ENCODE peak calls at places on chromosomes 11 and 22, in six cellular contexts. One of them, this sample, is unnamed.

GRCh38 chr11:124536520-124536919 is 6.9 kb downstream of the OR8B12 start:
- DNase-seq in AML-193: peak; percentile 80
- DNase-seq in fibroblast of mammary gland: peak; percentile 79
- DNase-seq in Calu3: peak; percentile 11
- DNase-seq in body of pancreas: no peak
- DNase-seq in ELR: peak; percentile 57
- DNase-seq in this sample: peak; percentile 14

GRCh38 chr22:48942698-48943566 is 884.7 kb downstream of the BRD1 start:
- DNase-seq in AML-193: no peak
- DNase-seq in fibroblast of mammary gland: no peak
- DNase-seq in body of pancreas: no peak
- DNase-seq in Calu3: no peak
- DNase-seq in ELR: no peak
- DNase-seq in this sample: no peak

GRCh38 chr11:88439356-88439755 is 101.8 kb upstream of the CTSC start:
- DNase-seq in body of pancreas: no peak
- DNase-seq in AML-193: no peak
- DNase-seq in ELR: no peak
- DNase-seq in fibroblast of mammary gland: no peak
- DNase-seq in Calu3: no peak
- DNase-seq in this sample: no peak

GRCh38 chr11:43687120-43687791 is 6.7 kb downstream of the HSD17B12 start:
- DNase-seq in Calu3: no peak
- DNase-seq in body of pancreas: no peak
- DNase-seq in ELR: peak; percentile 9
- DNase-seq in fibroblast of mammary gland: peak; percentile 63
- DNase-seq in AML-193: no peak
- DNase-seq in this sample: peak; percentile 57

GRCh38 chr11:72573380-72573949 is 100.8 kb downstream of the PDE2A start:
- DNase-seq in fibroblast of mammary gland: peak; percentile 42
- DNase-seq in Calu3: peak; percentile 63
- DNase-seq in ELR: peak; percentile 66
- DNase-seq in AML-193: peak; percentile 11
- DNase-seq in body of pancreas: peak; percentile 26
- DNase-seq in this sample: peak; percentile 29

GRCh38 chr11:111772535-111772934 is 6.3 kb upstream of the PPP2R1B start:
- DNase-seq in body of pancreas: no peak
- DNase-seq in Calu3: no peak
- DNase-seq in fibroblast of mammary gland: no peak
- DNase-seq in AML-193: no peak
- DNase-seq in ELR: no peak
- DNase-seq in this sample: no peak

GRCh38 chr11:1077417-1078119 is 2.9 kb downstream of the MUC2 start:
- DNase-seq in ELR: no peak
- DNase-seq in AML-193: no peak
- DNase-seq in Calu3: no peak
- DNase-seq in fibroblast of mammary gland: no peak
- DNase-seq in body of pancreas: peak; percentile 6
- DNase-seq in this sample: no peak

GRCh38 chr11:85685131-85685819 is 720 bp downstream of the CCDC89 start:
- DNase-seq in body of pancreas: no peak
- DNase-seq in Calu3: no peak
- DNase-seq in ELR: no peak
- DNase-seq in fibroblast of mammary gland: peak; percentile 55
- DNase-seq in AML-193: no peak
- DNase-seq in this sample: peak; percentile 81

GRCh38 chr22:30647536-30647935 is 12.0 kb downstream of the SLC35E4 start:
- DNase-seq in ELR: no peak
- DNase-seq in body of pancreas: no peak
- DNase-seq in Calu3: no peak
- DNase-seq in fibroblast of mammary gland: no peak
- DNase-seq in AML-193: no peak
- DNase-seq in this sample: no peak

GRCh38 chr11:18775492-18776292 is 15.9 kb downstream of the PTPN5 start:
- DNase-seq in ELR: peak; percentile 70
- DNase-seq in body of pancreas: peak; percentile 83
- DNase-seq in Calu3: peak; percentile 85
- DNase-seq in fibroblast of mammary gland: peak; percentile 54
- DNase-seq in AML-193: peak; percentile 45
- DNase-seq in this sample: peak; percentile 37

GRCh38 chr11:66313321-66314185 is 3.3 kb downstream of the CD248 start:
- DNase-seq in fibroblast of mammary gland: peak; percentile 59
- DNase-seq in ELR: peak; percentile 33
- DNase-seq in Calu3: no peak
- DNase-seq in AML-193: no peak
- DNase-seq in body of pancreas: peak; percentile 34
- DNase-seq in this sample: no peak

GRCh38 chr11:623999-624704 is 603 bp downstream of the CDHR5 start:
- DNase-seq in body of pancreas: no peak
- DNase-seq in fibroblast of mammary gland: peak; percentile 25
- DNase-seq in AML-193: no peak
- DNase-seq in ELR: peak; percentile 69
- DNase-seq in Calu3: peak; percentile 82
- DNase-seq in this sample: peak; percentile 19

GRCh38 chr22:30870451-30871345 is 97.9 kb downstream of the MORC2 start:
- DNase-seq in ELR: no peak
- DNase-seq in fibroblast of mammary gland: no peak
- DNase-seq in AML-193: no peak
- DNase-seq in body of pancreas: no peak
- DNase-seq in Calu3: no peak
- DNase-seq in this sample: no peak

GRCh38 chr11:9760180-9760550 is 96.3 kb downstream of the SWAP70 start:
- DNase-seq in fibroblast of mammary gland: peak; percentile 97
- DNase-seq in ELR: peak; percentile 67
- DNase-seq in Calu3: no peak
- DNase-seq in body of pancreas: peak; percentile 48
- DNase-seq in AML-193: no peak
- DNase-seq in this sample: peak; percentile 93

GRCh38 chr22:43421914-43422615 is 10.3 kb downstream of the MPPED1 start:
- DNase-seq in ELR: no peak
- DNase-seq in fibroblast of mammary gland: no peak
- DNase-seq in AML-193: no peak
- DNase-seq in Calu3: no peak
- DNase-seq in body of pancreas: no peak
- DNase-seq in this sample: no peak

GRCh38 chr11:57368106-57368826 is 12.7 kb downstream of the PRG3 start:
- DNase-seq in Calu3: no peak
- DNase-seq in fibroblast of mammary gland: no peak
- DNase-seq in AML-193: no peak
- DNase-seq in ELR: no peak
- DNase-seq in body of pancreas: no peak
- DNase-seq in this sample: no peak

GRCh38 chr11:107999759-108000455 is 8.8 kb upstream of the CUL5 start:
- DNase-seq in ELR: peak; percentile 72
- DNase-seq in body of pancreas: no peak
- DNase-seq in AML-193: peak; percentile 23
- DNase-seq in fibroblast of mammary gland: peak; percentile 35
- DNase-seq in Calu3: peak; percentile 46
- DNase-seq in this sample: peak; percentile 36

GRCh38 chr11:9104581-9104980 is 13.2 kb upstream of the SCUBE2 start:
- DNase-seq in body of pancreas: no peak
- DNase-seq in Calu3: no peak
- DNase-seq in fibroblast of mammary gland: no peak
- DNase-seq in AML-193: no peak
- DNase-seq in ELR: no peak
- DNase-seq in this sample: no peak

GRCh38 chr11:85889676-85890579 is 34.7 kb downstream of the CCDC83 start:
- DNase-seq in AML-193: no peak
- DNase-seq in ELR: peak; percentile 90
- DNase-seq in fibroblast of mammary gland: peak; percentile 61
- DNase-seq in body of pancreas: no peak
- DNase-seq in Calu3: peak; percentile 40
- DNase-seq in this sample: peak; percentile 77

GRCh38 chr11:63906585-63906984 is 10.4 kb downstream of the RCOR2 start:
- DNase-seq in ELR: peak; percentile 36
- DNase-seq in Calu3: peak; percentile 35
- DNase-seq in fibroblast of mammary gland: no peak
- DNase-seq in AML-193: no peak
- DNase-seq in body of pancreas: no peak
- DNase-seq in this sample: peak; percentile 15

GRCh38 chr11:4092031-4092430 is 2.6 kb upstream of the RRM1 start:
- DNase-seq in AML-193: no peak
- DNase-seq in body of pancreas: no peak
- DNase-seq in fibroblast of mammary gland: no peak
- DNase-seq in ELR: no peak
- DNase-seq in Calu3: no peak
- DNase-seq in this sample: no peak

GRCh38 chr11:128310005-128310404 is 277.4 kb downstream of the ETS1 start:
- DNase-seq in ELR: no peak
- DNase-seq in body of pancreas: no peak
- DNase-seq in AML-193: no peak
- DNase-seq in Calu3: no peak
- DNase-seq in fibroblast of mammary gland: no peak
- DNase-seq in this sample: no peak

GRCh38 chr11:114276077-114276476 is 20.1 kb upstream of the NNMT start:
- DNase-seq in Calu3: no peak
- DNase-seq in ELR: no peak
- DNase-seq in AML-193: no peak
- DNase-seq in fibroblast of mammary gland: no peak
- DNase-seq in body of pancreas: no peak
- DNase-seq in this sample: no peak

GRCh38 chr11:110147965-110148709 is 54.9 kb downstream of the ZC3H12C start:
- DNase-seq in AML-193: no peak
- DNase-seq in fibroblast of mammary gland: peak; percentile 94
- DNase-seq in ELR: peak; percentile 86
- DNase-seq in Calu3: no peak
- DNase-seq in body of pancreas: no peak
- DNase-seq in this sample: peak; percentile 79

GRCh38 chr22:42282252-42282942 is 11.9 kb upstream of the TCF20 start:
- DNase-seq in fibroblast of mammary gland: no peak
- DNase-seq in ELR: no peak
- DNase-seq in AML-193: no peak
- DNase-seq in body of pancreas: no peak
- DNase-seq in Calu3: no peak
- DNase-seq in this sample: no peak

GRCh38 chr22:27980424-27981148 is 61.5 kb upstream of the PITPNB start:
- DNase-seq in Calu3: no peak
- DNase-seq in AML-193: no peak
- DNase-seq in ELR: no peak
- DNase-seq in body of pancreas: no peak
- DNase-seq in fibroblast of mammary gland: no peak
- DNase-seq in this sample: no peak

GRCh38 chr11:126864934-126865333 is 135.6 kb downstream of the KIRREL3 start:
- DNase-seq in body of pancreas: no peak
- DNase-seq in AML-193: no peak
- DNase-seq in ELR: no peak
- DNase-seq in Calu3: no peak
- DNase-seq in fibroblast of mammary gland: no peak
- DNase-seq in this sample: no peak

GRCh38 chr11:123216249-123216648 is 21.2 kb upstream of the CLMP start:
- DNase-seq in body of pancreas: no peak
- DNase-seq in fibroblast of mammary gland: no peak
- DNase-seq in ELR: no peak
- DNase-seq in AML-193: no peak
- DNase-seq in Calu3: no peak
- DNase-seq in this sample: no peak

GRCh38 chr11:18615628-18616392 is 16.2 kb downstream of the MISFA start:
- DNase-seq in ELR: peak; percentile 64
- DNase-seq in body of pancreas: no peak
- DNase-seq in fibroblast of mammary gland: peak; percentile 59
- DNase-seq in AML-193: peak; percentile 56
- DNase-seq in Calu3: no peak
- DNase-seq in this sample: no peak

GRCh38 chr22:28346308-28346707 is 333.3 kb downstream of the TTC28 start:
- DNase-seq in Calu3: no peak
- DNase-seq in fibroblast of mammary gland: no peak
- DNase-seq in body of pancreas: no peak
- DNase-seq in ELR: no peak
- DNase-seq in AML-193: no peak
- DNase-seq in this sample: no peak

GRCh38 chr22:49449811-49450386 is 377.8 kb downstream of the BRD1 start:
- DNase-seq in body of pancreas: no peak
- DNase-seq in fibroblast of mammary gland: no peak
- DNase-seq in ELR: no peak
- DNase-seq in Calu3: no peak
- DNase-seq in AML-193: no peak
- DNase-seq in this sample: no peak

GRCh38 chr11:29629281-29629680 is 387.5 kb downstream of the KCNA4 start:
- DNase-seq in fibroblast of mammary gland: no peak
- DNase-seq in ELR: no peak
- DNase-seq in AML-193: no peak
- DNase-seq in Calu3: no peak
- DNase-seq in body of pancreas: no peak
- DNase-seq in this sample: peak; percentile 90

GRCh38 chr11:1237851-1238250 is 15.0 kb downstream of the MUC5B start:
- DNase-seq in fibroblast of mammary gland: no peak
- DNase-seq in ELR: no peak
- DNase-seq in AML-193: no peak
- DNase-seq in Calu3: no peak
- DNase-seq in body of pancreas: no peak
- DNase-seq in this sample: no peak

GRCh38 chr11:69380921-69381581 is 87.1 kb downstream of the MYEOV start:
- DNase-seq in ELR: no peak
- DNase-seq in AML-193: no peak
- DNase-seq in fibroblast of mammary gland: no peak
- DNase-seq in Calu3: no peak
- DNase-seq in body of pancreas: peak; percentile 6
- DNase-seq in this sample: no peak

GRCh38 chr11:74701351-74701750 is 29.9 kb downstream of the CHRDL2 start:
- DNase-seq in AML-193: no peak
- DNase-seq in body of pancreas: no peak
- DNase-seq in fibroblast of mammary gland: no peak
- DNase-seq in Calu3: no peak
- DNase-seq in ELR: no peak
- DNase-seq in this sample: no peak

GRCh38 chr22:43398246-43398645 is 13.6 kb upstream of the MPPED1 start:
- DNase-seq in body of pancreas: no peak
- DNase-seq in fibroblast of mammary gland: no peak
- DNase-seq in Calu3: no peak
- DNase-seq in AML-193: no peak
- DNase-seq in ELR: no peak
- DNase-seq in this sample: no peak

GRCh38 chr11:126277780-126278179 is 5.1 kb upstream of the TIRAP start:
- DNase-seq in Calu3: no peak
- DNase-seq in body of pancreas: no peak
- DNase-seq in fibroblast of mammary gland: no peak
- DNase-seq in ELR: no peak
- DNase-seq in AML-193: no peak
- DNase-seq in this sample: no peak

GRCh38 chr22:42262964-42263363 is 7.5 kb downstream of the TCF20 start:
- DNase-seq in Calu3: no peak
- DNase-seq in ELR: no peak
- DNase-seq in AML-193: no peak
- DNase-seq in fibroblast of mammary gland: no peak
- DNase-seq in body of pancreas: no peak
- DNase-seq in this sample: no peak

GRCh38 chr11:85867751-85868150 is 12.6 kb downstream of the CCDC83 start:
- DNase-seq in fibroblast of mammary gland: no peak
- DNase-seq in AML-193: no peak
- DNase-seq in ELR: peak; percentile 60
- DNase-seq in Calu3: no peak
- DNase-seq in body of pancreas: no peak
- DNase-seq in this sample: no peak

This sample was measured in LHCN-M2.